ENCODE peak calls at places on chromosomes 16 and 17, in seven cellular contexts. One of them, this sample, is unnamed.

GRCh38 chr17:28086519-28086918 is 44.0 kb downstream of the NLK start:
- DNase-seq in head of caudate nucleus: no peak
- DNase-seq in substantia nigra: no peak
- DNase-seq in ascending aorta: no peak
- DNase-seq in NCI-H460: no peak
- DNase-seq in NAMALWA: no peak
- DNase-seq in stimulated activated CD8-positive, alpha-beta memory T cell treated with anti-CD3 and anti-CD28 coated beads, Interleukin-4, amount 100 ng/mL, for 24 hours: no peak
- DNase-seq in this sample: no peak

GRCh38 chr16:67516296-67517177 is 12.1 kb upstream of the RIPOR1 start:
- DNase-seq in head of caudate nucleus: no peak
- DNase-seq in substantia nigra: no peak
- DNase-seq in ascending aorta: no peak
- DNase-seq in NCI-H460: no peak
- DNase-seq in NAMALWA: no peak
- DNase-seq in stimulated activated CD8-positive, alpha-beta memory T cell treated with anti-CD3 and anti-CD28 coated beads, Interleukin-4, amount 100 ng/mL, for 24 hours: no peak
- DNase-seq in this sample: no peak

GRCh38 chr16:66324785-66325184 is 41.7 kb upstream of the CDH5 start:
- DNase-seq in head of caudate nucleus: peak; percentile 87
- DNase-seq in substantia nigra: peak; percentile 31
- DNase-seq in ascending aorta: no peak
- DNase-seq in NCI-H460: peak; percentile 46
- DNase-seq in NAMALWA: peak; percentile 48
- DNase-seq in stimulated activated CD8-positive, alpha-beta memory T cell treated with anti-CD3 and anti-CD28 coated beads, Interleukin-4, amount 100 ng/mL, for 24 hours: no peak
- DNase-seq in this sample: peak; percentile 63

GRCh38 chr17:9162275-9162985 is 141.1 kb downstream of the NTN1 start:
- DNase-seq in head of caudate nucleus: no peak
- DNase-seq in substantia nigra: no peak
- DNase-seq in ascending aorta: peak; percentile 94
- DNase-seq in NCI-H460: no peak
- DNase-seq in NAMALWA: no peak
- DNase-seq in stimulated activated CD8-positive, alpha-beta memory T cell treated with anti-CD3 and anti-CD28 coated beads, Interleukin-4, amount 100 ng/mL, for 24 hours: no peak
- DNase-seq in this sample: peak; percentile 92

GRCh38 chr17:57557793-57558681 is 187.1 kb downstream of the CCDC182 start:
- DNase-seq in head of caudate nucleus: no peak
- DNase-seq in substantia nigra: no peak
- DNase-seq in ascending aorta: peak; percentile 78
- DNase-seq in NCI-H460: no peak
- DNase-seq in NAMALWA: peak; percentile 80
- DNase-seq in stimulated activated CD8-positive, alpha-beta memory T cell treated with anti-CD3 and anti-CD28 coated beads, Interleukin-4, amount 100 ng/mL, for 24 hours: no peak
- DNase-seq in this sample: no peak

GRCh38 chr17:7136266-7136877 is 21.8 kb upstream of the ASGR2 start:
- DNase-seq in head of caudate nucleus: peak; percentile 86
- DNase-seq in substantia nigra: no peak
- DNase-seq in ascending aorta: peak; percentile 80
- DNase-seq in NCI-H460: peak; percentile 60
- DNase-seq in NAMALWA: peak; percentile 68
- DNase-seq in stimulated activated CD8-positive, alpha-beta memory T cell treated with anti-CD3 and anti-CD28 coated beads, Interleukin-4, amount 100 ng/mL, for 24 hours: peak; percentile 63
- DNase-seq in this sample: peak; percentile 52

GRCh38 chr16:56689171-56689570 is 6.9 kb downstream of the MT1X start:
- DNase-seq in head of caudate nucleus: no peak
- DNase-seq in substantia nigra: no peak
- DNase-seq in ascending aorta: no peak
- DNase-seq in NCI-H460: no peak
- DNase-seq in NAMALWA: no peak
- DNase-seq in stimulated activated CD8-positive, alpha-beta memory T cell treated with anti-CD3 and anti-CD28 coated beads, Interleukin-4, amount 100 ng/mL, for 24 hours: no peak
- DNase-seq in this sample: peak; percentile 20

GRCh38 chr17:44144966-44145739 is 3.4 kb downstream of the HROB start:
- DNase-seq in head of caudate nucleus: no peak
- DNase-seq in substantia nigra: no peak
- DNase-seq in ascending aorta: no peak
- DNase-seq in NCI-H460: no peak
- DNase-seq in NAMALWA: no peak
- DNase-seq in stimulated activated CD8-positive, alpha-beta memory T cell treated with anti-CD3 and anti-CD28 coated beads, Interleukin-4, amount 100 ng/mL, for 24 hours: no peak
- DNase-seq in this sample: no peak

GRCh38 chr16:58148526-58148925 is 19.3 kb upstream of the CFAP20 start:
- DNase-seq in head of caudate nucleus: no peak
- DNase-seq in substantia nigra: no peak
- DNase-seq in ascending aorta: no peak
- DNase-seq in NCI-H460: no peak
- DNase-seq in NAMALWA: no peak
- DNase-seq in stimulated activated CD8-positive, alpha-beta memory T cell treated with anti-CD3 and anti-CD28 coated beads, Interleukin-4, amount 100 ng/mL, for 24 hours: no peak
- DNase-seq in this sample: no peak